ENCODE peak calls at places on chromosomes 3 and 15, in seven cellular contexts. T is foreskin fibroblast, F is amygdala, P is SW 1271, D is upper lobe of left lung, U is cerebellar cortex, M is NCI-H2081. I is an unnamed sample.

GRCh38 chr3:1190576-1190975 is 97.8 kb downstream of the CNTN6 start:
- DNase-seq in D (no peak), T (no peak), F (no peak), M (no peak), U (no peak), P (no peak), I (no peak)

GRCh38 chr15:85024509-85025336 is 43.1 kb downstream of the PDE8A start:
- DNase-seq in M (no peak), T (peak), P (no peak), D (no peak), F (no peak), U (no peak), I (no peak)

GRCh38 chr15:70437089-70437488 is 326.3 kb downstream of the UACA start:
- DNase-seq in U (no peak), T (no peak), D (no peak), M (no peak), P (no peak), F (no peak), I (no peak)

GRCh38 chr3:13457593-13457992 is 22.5 kb upstream of the HDAC11 start:
- DNase-seq in F (no peak), U (no peak), T (no peak), M (no peak), P (no peak), D (no peak), I (no peak)

GRCh38 chr15:28969511-28970085 is 83.8 kb downstream of the APBA2 start:
- DNase-seq in U (peak), F (peak), T (no peak), D (peak), M (no peak), P (no peak), I (peak)

GRCh38 chr3:87361956-87362355 is 85.6 kb upstream of the POU1F1 start:
- DNase-seq in M (no peak), U (no peak), F (no peak), T (no peak), D (no peak), P (no peak), I (no peak)

GRCh38 chr15:66483131-66483566 is 14.4 kb downstream of the SNAPC5 start:
- DNase-seq in F (no peak), M (peak), U (no peak), D (no peak), P (no peak), T (peak), I (no peak)

GRCh38 chr15:40825661-40826088 is 2.8 kb downstream of the PPP1R14D start:
- DNase-seq in D (no peak), T (peak), M (no peak), P (no peak), U (no peak), F (no peak), I (no peak)

GRCh38 chr3:152438706-152439105 is 170.0 kb downstream of the MBNL1 start:
- DNase-seq in M (no peak), P (no peak), D (no peak), F (no peak), T (no peak), U (no peak), I (no peak)

GRCh38 chr15:92011611-92012367 is 158.3 kb downstream of the SLCO3A1 start:
- DNase-seq in P (no peak), U (peak), M (peak), D (no peak), F (no peak), T (no peak), I (peak)

GRCh38 chr15:95345867-95346266 is 984.6 kb upstream of the NR2F2 start:
- DNase-seq in P (no peak), M (no peak), U (no peak), D (no peak), F (no peak), T (peak), I (no peak)

GRCh38 chr15:32956006-32956405 is 238.2 kb downstream of the GREM1 start:
- DNase-seq in F (no peak), M (peak), T (peak), D (no peak), U (peak), P (no peak), I (peak)

GRCh38 chr3:13452490-13453335 is 27.4 kb upstream of the HDAC11 start:
- DNase-seq in F (no peak), U (peak), P (peak), M (peak), T (peak), D (no peak), I (peak)